ENCODE peak calls at places on chromosomes 13 and 19, in eight cellular contexts. B is PC-9, Z is tibial nerve, S is IMR-90, I is tibial artery, T is hepatocyte, M is ascending aorta, F is WERI-Rb-1. J is an unnamed sample.

GRCh38 chr19:33040994-33041827 is 23.5 kb downstream of the RHPN2 start:
- DNase-seq in B (peak), Z (no peak), S (no peak), I (no peak), T (peak), M (no peak), F (no peak), J (peak)

GRCh38 chr19:35122687-35123551 is 7.3 kb downstream of the FXYD3 start:
- DNase-seq in B (peak), Z (no peak), S (no peak), I (no peak), T (no peak), M (no peak), F (peak), J (peak)

GRCh38 chr13:109990296-109990695 is 203.9 kb upstream of the IRS2 start:
- DNase-seq in B (no peak), Z (no peak), S (no peak), I (no peak), T (no peak), M (no peak), F (no peak), J (no peak)

GRCh38 chr13:113589961-113590339 is 5.4 kb downstream of the TFDP1 start:
- DNase-seq in B (no peak), Z (no peak), S (no peak), I (peak), T (no peak), M (no peak), F (peak), J (no peak)

GRCh38 chr13:99370476-99371272 is 63.5 kb upstream of the GPR183 start:
- DNase-seq in B (no peak), Z (no peak), S (no peak), I (no peak), T (no peak), M (no peak), F (peak), J (no peak)

GRCh38 chr19:53792721-53793433 is 31.2 kb downstream of the NLRP12 start:
- DNase-seq in B (peak), Z (peak), S (peak), I (peak), T (peak), M (peak), F (peak), J (peak)

GRCh38 chr13:36819811-36820140 is 754 bp downstream of the RFXAP start:
- DNase-seq in B (peak), Z (no peak), S (peak), I (no peak), T (peak), M (no peak), F (peak), J (peak)

GRCh38 chr13:23736541-23736940 is 152.7 kb downstream of the MIPEP start:
- DNase-seq in B (no peak), Z (no peak), S (no peak), I (no peak), T (no peak), M (no peak), F (no peak), J (no peak)

GRCh38 chr19:27776020-27776419 is 1436.9 kb downstream of the UQCRFS1 start:
- DNase-seq in B (peak), Z (no peak), S (peak), I (no peak), T (no peak), M (no peak), F (peak), J (no peak)

GRCh38 chr19:10270616-10271394 is at the start of gene ICAM1:
- DNase-seq in B (peak), Z (peak), S (peak), I (peak), T (peak), M (peak), F (peak), J (peak)

GRCh38 chr13:35210234-35210633 is 266.3 kb downstream of the MAB21L1 start:
- DNase-seq in B (no peak), Z (no peak), S (no peak), I (no peak), T (no peak), M (no peak), F (no peak), J (peak)

GRCh38 chr13:72295173-72295572 is 428.2 kb upstream of the DACH1 start:
- DNase-seq in B (no peak), Z (no peak), S (no peak), I (no peak), T (no peak), M (no peak), F (no peak), J (no peak)

GRCh38 chr13:21898461-21898860 is 227.6 kb downstream of the FGF9 start:
- DNase-seq in B (no peak), Z (no peak), S (no peak), I (no peak), T (no peak), M (no peak), F (no peak), J (no peak)

GRCh38 chr19:51070334-51070886 is 5.5 kb upstream of the KLK13 start:
- DNase-seq in B (no peak), Z (no peak), S (no peak), I (no peak), T (no peak), M (no peak), F (no peak), J (no peak)

GRCh38 chr19:5079410-5079774 is 110.5 kb downstream of the KDM4B start:
- DNase-seq in B (no peak), Z (no peak), S (no peak), I (no peak), T (no peak), M (no peak), F (peak), J (no peak)

GRCh38 chr13:95880346-95880745 is 172.9 kb downstream of the UGGT2 start:
- DNase-seq in B (no peak), Z (no peak), S (peak), I (no peak), T (no peak), M (no peak), F (no peak), J (no peak)

GRCh38 chr13:110245421-110245899 is 61.5 kb downstream of the COL4A1 start:
- DNase-seq in B (no peak), Z (no peak), S (peak), I (no peak), T (no peak), M (no peak), F (peak), J (no peak)

GRCh38 chr13:44930907-44931676 is 58.2 kb downstream of the NUFIP1 start:
- DNase-seq in B (peak), Z (no peak), S (no peak), I (no peak), T (no peak), M (no peak), F (no peak), J (no peak)

GRCh38 chr19:14381689-14382474 is 638 bp downstream of the ADGRE5 start:
- DNase-seq in B (peak), Z (peak), S (peak), I (peak), T (no peak), M (peak), F (no peak), J (peak)

GRCh38 chr19:4597975-4598671 is 38.6 kb upstream of the SEMA6B start:
- DNase-seq in B (peak), Z (no peak), S (no peak), I (no peak), T (peak), M (no peak), F (peak), J (peak)

GRCh38 chr13:76884167-76884566 is 2.0 kb downstream of the KCTD12 start:
- DNase-seq in B (no peak), Z (no peak), S (no peak), I (peak), T (peak), M (no peak), F (peak), J (no peak)

GRCh38 chr19:37128821-37129177 is 43.7 kb downstream of the ZNF585A start:
- DNase-seq in B (no peak), Z (no peak), S (no peak), I (no peak), T (no peak), M (no peak), F (no peak), J (no peak)

GRCh38 chr13:109783815-109784589 is 2.4 kb downstream of the IRS2 start:
- DNase-seq in B (no peak), Z (no peak), S (no peak), I (no peak), T (no peak), M (no peak), F (no peak), J (no peak)

GRCh38 chr19:1396768-1397679 is 4.3 kb downstream of the GAMT start:
- DNase-seq in B (no peak), Z (no peak), S (no peak), I (no peak), T (no peak), M (no peak), F (no peak), J (no peak)

GRCh38 chr13:67100723-67101122 is 129.4 kb downstream of the PCDH9 start:
- DNase-seq in B (peak), Z (no peak), S (no peak), I (no peak), T (peak), M (no peak), F (no peak), J (no peak)

GRCh38 chr13:32150794-32151193 is 119.2 kb downstream of the FRY start:
- DNase-seq in B (no peak), Z (peak), S (peak), I (peak), T (no peak), M (peak), F (no peak), J (no peak)

GRCh38 chr13:110615322-110616102 is at the start of gene NAXD:
- DNase-seq in B (peak), Z (peak), S (peak), I (peak), T (peak), M (peak), F (peak), J (peak)

GRCh38 chr13:25231537-25231936 is 55.8 kb downstream of the MTMR6 start:
- DNase-seq in B (no peak), Z (no peak), S (no peak), I (no peak), T (no peak), M (no peak), F (no peak), J (no peak)

GRCh38 chr13:99322297-99323103 is 15.3 kb upstream of the GPR183 start:
- DNase-seq in B (no peak), Z (no peak), S (peak), I (no peak), T (no peak), M (no peak), F (no peak), J (peak)

GRCh38 chr19:12217332-12217731 is 54.4 kb downstream of the ZNF136 start:
- DNase-seq in B (no peak), Z (no peak), S (no peak), I (no peak), T (no peak), M (no peak), F (no peak), J (no peak)

GRCh38 chr19:5055457-5055776 is 86.5 kb downstream of the KDM4B start:
- DNase-seq in B (no peak), Z (no peak), S (no peak), I (no peak), T (no peak), M (no peak), F (no peak), J (no peak)

GRCh38 chr13:23427342-23428182 is 5.9 kb downstream of the SACS start:
- DNase-seq in B (no peak), Z (no peak), S (peak), I (peak), T (peak), M (no peak), F (no peak), J (peak)

GRCh38 chr19:13872695-13873389 is 4.1 kb upstream of the NANOS3 start:
- DNase-seq in B (peak), Z (no peak), S (no peak), I (no peak), T (peak), M (no peak), F (no peak), J (no peak)

GRCh38 chr19:3075605-3076431 is 13.5 kb upstream of the TLE5 start:
- DNase-seq in B (peak), Z (no peak), S (no peak), I (no peak), T (peak), M (no peak), F (peak), J (peak)

GRCh38 chr19:50377051-50377441 is 789 bp downstream of the NR1H2 start:
- DNase-seq in B (no peak), Z (no peak), S (no peak), I (no peak), T (no peak), M (no peak), F (peak), J (peak)

GRCh38 chr19:21699197-21699596 is 68.2 kb downstream of the ZNF100 start:
- DNase-seq in B (no peak), Z (no peak), S (no peak), I (no peak), T (no peak), M (no peak), F (no peak), J (no peak)

GRCh38 chr13:32902898-32903297 is 113.3 kb upstream of the KL start:
- DNase-seq in B (no peak), Z (peak), S (peak), I (peak), T (no peak), M (peak), F (no peak), J (no peak)

GRCh38 chr13:113776231-113777125 is 17.5 kb downstream of the TMEM255B start:
- DNase-seq in B (no peak), Z (no peak), S (no peak), I (no peak), T (no peak), M (no peak), F (peak), J (no peak)

GRCh38 chr13:24228852-24229458 is 68.4 kb downstream of the SPATA13 start:
- DNase-seq in B (peak), Z (peak), S (peak), I (no peak), T (peak), M (no peak), F (peak), J (peak)

GRCh38 chr19:18419195-18419698 is at the start of gene SSBP4:
- DNase-seq in B (peak), Z (peak), S (peak), I (peak), T (peak), M (no peak), F (peak), J (peak)
- TF ChIP-seq CTCF in B (no peak), Z (peak), S (peak), I (peak), T (peak), M (no peak), F (peak), J (peak)

GRCh38 chr19:41997121-41997850 is 3.3 kb upstream of the ATP1A3 start:
- DNase-seq in B (peak), Z (no peak), S (peak), I (no peak), T (peak), M (no peak), F (peak), J (peak)

GRCh38 chr19:41993612-41994483 is at the start of gene ATP1A3:
- DNase-seq in B (peak), Z (no peak), S (peak), I (no peak), T (peak), M (no peak), F (peak), J (peak)

GRCh38 chr19:41995959-41996797 is 2.1 kb upstream of the ATP1A3 start:
- DNase-seq in B (no peak), Z (no peak), S (no peak), I (no peak), T (no peak), M (no peak), F (peak), J (no peak)

GRCh38 chr19:41994994-41995958 is 1.2 kb upstream of the ATP1A3 start:
- DNase-seq in B (no peak), Z (no peak), S (no peak), I (no peak), T (no peak), M (no peak), F (no peak), J (no peak)

DNA sequence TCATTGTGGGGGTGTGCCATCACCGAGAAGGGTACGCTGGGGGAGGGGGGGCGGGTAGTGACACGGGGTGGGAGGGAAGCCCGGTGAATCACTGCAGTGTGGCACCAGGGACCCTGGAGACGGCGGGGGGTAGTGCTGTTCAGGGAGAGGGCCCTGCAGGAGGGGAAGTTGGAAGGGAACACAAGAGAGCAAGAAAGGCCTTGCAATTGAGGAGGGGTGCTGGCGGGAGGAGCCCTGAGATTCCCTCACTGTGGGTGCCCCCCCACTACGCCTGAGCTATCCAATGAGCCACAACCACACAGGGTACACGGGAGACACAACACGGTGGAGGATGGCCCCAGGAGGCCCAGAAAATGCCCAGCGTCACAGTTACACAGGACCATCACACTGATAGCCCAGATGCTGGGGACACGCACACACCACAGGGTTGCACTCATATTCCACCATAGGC is 516 bp upstream of the ATP1A3 start:
- DNase-seq in B (no peak), Z (no peak), S (no peak), I (no peak), T (no peak), M (no peak), F (peak), J (no peak)
- H3K27ac ChIP-seq in B (no peak), Z (no peak), S (no peak), I (no peak), T (no peak), M (no peak), F (peak), J (no peak)

DNA sequence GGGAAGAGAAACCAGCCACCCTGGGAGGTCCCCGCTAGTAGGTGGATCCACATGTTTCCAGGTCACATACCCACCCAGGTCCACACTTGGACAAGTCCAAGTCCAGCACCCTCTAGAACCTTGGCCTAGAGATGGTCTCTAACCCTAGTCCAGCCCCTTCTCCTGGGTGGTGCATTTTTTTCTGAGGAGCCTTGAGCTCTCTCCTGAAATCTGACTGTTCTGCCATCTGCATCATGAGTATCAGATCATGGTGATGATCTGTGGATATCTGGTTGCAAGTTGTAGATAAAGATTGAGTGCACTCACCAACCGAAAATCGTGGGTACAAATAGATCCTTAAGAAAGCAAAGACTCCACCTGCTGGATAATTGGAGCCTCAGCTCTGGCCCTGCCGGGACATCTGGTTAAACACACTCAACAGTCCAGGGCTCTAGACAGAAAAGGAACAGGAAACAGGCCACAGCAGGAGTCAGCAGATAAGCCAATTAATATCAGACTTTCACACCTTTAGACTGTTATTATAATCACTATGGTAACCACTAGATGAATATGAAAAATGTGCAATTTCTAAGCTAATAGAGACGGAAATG is 41.1 kb downstream of the GPR12 start:
- DNase-seq in B (no peak), Z (no peak), S (peak), I (no peak), T (no peak), M (no peak), F (peak), J (no peak)
- TF ChIP-seq CTCF in B (no peak), Z (no peak), S (peak), I (no peak), T (peak), M (no peak), F (peak), J (no peak)

GRCh38 chr19:39997595-39998216 is 846 bp downstream of the ZNF546 start:
- DNase-seq in B (no peak), Z (no peak), S (peak), I (no peak), T (no peak), M (no peak), F (no peak), J (no peak)

GRCh38 chr19:39993605-39994004 is 3.3 kb upstream of the ZNF546 start:
- DNase-seq in B (no peak), Z (no peak), S (no peak), I (no peak), T (no peak), M (no peak), F (no peak), J (no peak)

GRCh38 chr19:39996811-39997594 is at the start of gene ZNF546:
- DNase-seq in B (peak), Z (peak), S (peak), I (peak), T (peak), M (peak), F (peak), J (peak)

GRCh38 chr19:39996218-39996810 is 546 bp upstream of the ZNF546 start:
- DNase-seq in B (no peak), Z (no peak), S (peak), I (no peak), T (peak), M (no peak), F (peak), J (peak)

GRCh38 chr19:39995794-39996193 is 1.1 kb upstream of the ZNF546 start:
- DNase-seq in B (no peak), Z (no peak), S (no peak), I (no peak), T (no peak), M (no peak), F (no peak), J (no peak)
- H3K27ac ChIP-seq in B (no peak), Z (peak), S (no peak), I (peak), T (no peak), M (no peak), F (no peak), J (no peak)

GRCh38 chr13:29589967-29590366 is 5.5 kb downstream of the SLC7A1 start:
- DNase-seq in B (no peak), Z (no peak), S (no peak), I (no peak), T (no peak), M (no peak), F (no peak), J (no peak)
- TF ChIP-seq CTCF in B (no peak), Z (no peak), S (peak), I (no peak), T (no peak), M (no peak), F (peak), J (no peak)